ENCODE peak calls at places on chromosomes 7 and 10, in ten cellular contexts. One of them, this sample, is unnamed.

GRCh38 chr10:93711891-93712290 is 9.5 kb upstream of the FRA10AC1 start:
- DNase-seq in H7: no peak
- DNase-seq in body of pancreas: no peak
- DNase-seq in GDM1: no peak
- DNase-seq in GM04504: no peak
- DNase-seq in aorta: no peak
- DNase-seq in GM20000: no peak
- DNase-seq in T follicular helper cell: no peak
- DNase-seq in NCI-H774: no peak
- DNase-seq in CD4-positive, CD25-positive, alpha-beta regulatory T cell: no peak
- DNase-seq in this sample: no peak

GRCh38 chr10:30079423-30079822 is 20.0 kb upstream of the JCAD start:
- DNase-seq in GDM1: no peak
- DNase-seq in aorta: no peak
- DNase-seq in T follicular helper cell: no peak
- DNase-seq in H7: no peak
- DNase-seq in body of pancreas: no peak
- DNase-seq in NCI-H774: no peak
- DNase-seq in GM20000: no peak
- DNase-seq in CD4-positive, CD25-positive, alpha-beta regulatory T cell: no peak
- DNase-seq in GM04504: no peak
- DNase-seq in this sample: no peak

GRCh38 chr10:93616844-93617360 is 4.6 kb downstream of the PDE6C start:
- DNase-seq in body of pancreas: no peak
- DNase-seq in NCI-H774: no peak
- DNase-seq in aorta: no peak
- DNase-seq in GM04504: no peak
- DNase-seq in H7: no peak
- DNase-seq in CD4-positive, CD25-positive, alpha-beta regulatory T cell: no peak
- DNase-seq in T follicular helper cell: no peak
- DNase-seq in GDM1: no peak
- DNase-seq in GM20000: no peak
- DNase-seq in this sample: no peak

GRCh38 chr7:123143206-123143605 is 56.6 kb downstream of the SLC13A1 start:
- DNase-seq in GDM1: no peak
- DNase-seq in body of pancreas: no peak
- DNase-seq in H7: no peak
- DNase-seq in CD4-positive, CD25-positive, alpha-beta regulatory T cell: no peak
- DNase-seq in NCI-H774: no peak
- DNase-seq in GM04504: no peak
- DNase-seq in GM20000: no peak
- DNase-seq in aorta: no peak
- DNase-seq in T follicular helper cell: no peak
- DNase-seq in this sample: no peak

GRCh38 chr7:5692112-5692844 is 89.2 kb downstream of the RNF216 start:
- DNase-seq in NCI-H774: no peak
- DNase-seq in GM20000: no peak
- DNase-seq in CD4-positive, CD25-positive, alpha-beta regulatory T cell: no peak
- DNase-seq in T follicular helper cell: no peak
- DNase-seq in GM04504: peak; percentile 98
- DNase-seq in aorta: peak; percentile 94
- DNase-seq in GDM1: no peak
- DNase-seq in H7: no peak
- DNase-seq in body of pancreas: peak; percentile 61
- DNase-seq in this sample: no peak

GRCh38 chr7:158887594-158887993 is 31.2 kb downstream of the DYNC2I1 start:
- DNase-seq in CD4-positive, CD25-positive, alpha-beta regulatory T cell: no peak
- DNase-seq in NCI-H774: no peak
- DNase-seq in body of pancreas: no peak
- DNase-seq in GM04504: peak; percentile 31
- DNase-seq in H7: no peak
- DNase-seq in GDM1: no peak
- DNase-seq in T follicular helper cell: no peak
- DNase-seq in GM20000: no peak
- DNase-seq in aorta: no peak
- DNase-seq in this sample: no peak

GRCh38 chr10:44386546-44387052 is 1.7 kb upstream of the CXCL12 start:
- DNase-seq in body of pancreas: peak; percentile 81
- DNase-seq in GDM1: no peak
- DNase-seq in H7: peak; percentile 97
- DNase-seq in GM20000: peak; percentile 90
- DNase-seq in NCI-H774: no peak
- DNase-seq in T follicular helper cell: no peak
- DNase-seq in CD4-positive, CD25-positive, alpha-beta regulatory T cell: no peak
- DNase-seq in GM04504: peak; percentile 52
- DNase-seq in aorta: peak; percentile 90
- DNase-seq in this sample: no peak

GRCh38 chr10:71342850-71343773 is 24.1 kb downstream of the SLC29A3 start:
- DNase-seq in CD4-positive, CD25-positive, alpha-beta regulatory T cell: no peak
- DNase-seq in aorta: no peak
- DNase-seq in body of pancreas: no peak
- DNase-seq in GM20000: no peak
- DNase-seq in H7: no peak
- DNase-seq in T follicular helper cell: no peak
- DNase-seq in GM04504: no peak
- DNase-seq in NCI-H774: no peak
- DNase-seq in GDM1: peak; percentile 31
- DNase-seq in this sample: no peak

GRCh38 chr7:75628055-75628454 is 110.7 kb downstream of the HIP1 start:
- DNase-seq in aorta: no peak
- DNase-seq in GM04504: no peak
- DNase-seq in body of pancreas: no peak
- DNase-seq in CD4-positive, CD25-positive, alpha-beta regulatory T cell: no peak
- DNase-seq in GDM1: no peak
- DNase-seq in T follicular helper cell: no peak
- DNase-seq in NCI-H774: no peak
- DNase-seq in H7: no peak
- DNase-seq in GM20000: no peak
- DNase-seq in this sample: no peak

GRCh38 chr10:58017719-58018367 is 249.9 kb downstream of the IPMK start:
- DNase-seq in CD4-positive, CD25-positive, alpha-beta regulatory T cell: no peak
- DNase-seq in T follicular helper cell: no peak
- DNase-seq in GM20000: no peak
- DNase-seq in NCI-H774: no peak
- DNase-seq in aorta: no peak
- DNase-seq in body of pancreas: no peak
- DNase-seq in H7: no peak
- DNase-seq in GM04504: peak; percentile 80
- DNase-seq in GDM1: no peak
- DNase-seq in this sample: no peak

GRCh38 chr10:130497056-130498010 is 361.1 kb downstream of the GLRX3 start:
- DNase-seq in CD4-positive, CD25-positive, alpha-beta regulatory T cell: no peak
- DNase-seq in GDM1: no peak
- DNase-seq in aorta: no peak
- DNase-seq in NCI-H774: no peak
- DNase-seq in T follicular helper cell: no peak
- DNase-seq in body of pancreas: no peak
- DNase-seq in GM20000: no peak
- DNase-seq in H7: no peak
- DNase-seq in GM04504: no peak
- DNase-seq in this sample: no peak

GRCh38 chr7:21076054-21076453 is 289.4 kb upstream of the SP8 start:
- DNase-seq in GDM1: no peak
- DNase-seq in body of pancreas: no peak
- DNase-seq in NCI-H774: peak; percentile 64
- DNase-seq in H7: no peak
- DNase-seq in aorta: no peak
- DNase-seq in CD4-positive, CD25-positive, alpha-beta regulatory T cell: no peak
- DNase-seq in GM04504: no peak
- DNase-seq in T follicular helper cell: no peak
- DNase-seq in GM20000: no peak
- DNase-seq in this sample: no peak

GRCh38 chr10:129761981-129762956 is 201.8 kb downstream of the EBF3 start:
- DNase-seq in T follicular helper cell: no peak
- DNase-seq in CD4-positive, CD25-positive, alpha-beta regulatory T cell: no peak
- DNase-seq in NCI-H774: no peak
- DNase-seq in GM04504: no peak
- DNase-seq in GDM1: no peak
- DNase-seq in body of pancreas: no peak
- DNase-seq in GM20000: no peak
- DNase-seq in aorta: peak; percentile 71
- DNase-seq in H7: no peak
- DNase-seq in this sample: no peak

GRCh38 chr7:133394369-133394768 is 141.5 kb downstream of the EXOC4 start:
- DNase-seq in NCI-H774: no peak
- DNase-seq in GM04504: no peak
- DNase-seq in GM20000: no peak
- DNase-seq in H7: no peak
- DNase-seq in aorta: no peak
- DNase-seq in T follicular helper cell: no peak
- DNase-seq in GDM1: no peak
- DNase-seq in CD4-positive, CD25-positive, alpha-beta regulatory T cell: no peak
- DNase-seq in body of pancreas: no peak
- DNase-seq in this sample: no peak

GRCh38 chr10:35416628-35417625 is 80.6 kb downstream of the CCNY start:
- DNase-seq in H7: no peak
- DNase-seq in GDM1: no peak
- DNase-seq in aorta: no peak
- DNase-seq in GM20000: no peak
- DNase-seq in T follicular helper cell: no peak
- DNase-seq in CD4-positive, CD25-positive, alpha-beta regulatory T cell: no peak
- DNase-seq in NCI-H774: peak; percentile 70
- DNase-seq in body of pancreas: no peak
- DNase-seq in GM04504: no peak
- DNase-seq in this sample: no peak

GRCh38 chr10:67306588-67307205 is 380.9 kb downstream of the LRRTM3 start:
- DNase-seq in CD4-positive, CD25-positive, alpha-beta regulatory T cell: no peak
- DNase-seq in GDM1: no peak
- DNase-seq in T follicular helper cell: no peak
- DNase-seq in GM04504: no peak
- DNase-seq in body of pancreas: no peak
- DNase-seq in GM20000: peak; percentile 25
- DNase-seq in H7: peak; percentile 68
- DNase-seq in aorta: no peak
- DNase-seq in NCI-H774: peak; percentile 6
- DNase-seq in this sample: no peak

GRCh38 chr10:26368463-26368862 is 69.7 kb upstream of the APBB1IP start:
- DNase-seq in H7: no peak
- DNase-seq in CD4-positive, CD25-positive, alpha-beta regulatory T cell: no peak
- DNase-seq in NCI-H774: no peak
- DNase-seq in GDM1: no peak
- DNase-seq in GM20000: peak; percentile 42
- DNase-seq in body of pancreas: no peak
- DNase-seq in aorta: no peak
- DNase-seq in T follicular helper cell: no peak
- DNase-seq in GM04504: no peak
- DNase-seq in this sample: no peak

GRCh38 chr10:118276203-118276602 is 65.9 kb downstream of the FAM204A start:
- DNase-seq in CD4-positive, CD25-positive, alpha-beta regulatory T cell: no peak
- DNase-seq in GM20000: no peak
- DNase-seq in NCI-H774: no peak
- DNase-seq in aorta: no peak
- DNase-seq in H7: no peak
- DNase-seq in GM04504: peak; percentile 47
- DNase-seq in GDM1: no peak
- DNase-seq in T follicular helper cell: no peak
- DNase-seq in body of pancreas: no peak
- DNase-seq in this sample: no peak

GRCh38 chr10:113424304-113424721 is 128.5 kb upstream of the HABP2 start:
- DNase-seq in CD4-positive, CD25-positive, alpha-beta regulatory T cell: no peak
- DNase-seq in NCI-H774: no peak
- DNase-seq in GM20000: no peak
- DNase-seq in GM04504: no peak
- DNase-seq in H7: no peak
- DNase-seq in aorta: no peak
- DNase-seq in GDM1: no peak
- DNase-seq in body of pancreas: no peak
- DNase-seq in T follicular helper cell: no peak
- DNase-seq in this sample: no peak

GRCh38 chr10:31871266-31871887 is 57.3 kb downstream of the ARHGAP12 start:
- DNase-seq in GDM1: no peak
- DNase-seq in GM04504: no peak
- DNase-seq in NCI-H774: no peak
- DNase-seq in aorta: no peak
- DNase-seq in body of pancreas: no peak
- DNase-seq in H7: no peak
- DNase-seq in GM20000: no peak
- DNase-seq in T follicular helper cell: no peak
- DNase-seq in CD4-positive, CD25-positive, alpha-beta regulatory T cell: no peak
- DNase-seq in this sample: no peak

GRCh38 chr10:33352154-33352553 is 17.7 kb upstream of the NRP1 start:
- DNase-seq in aorta: no peak
- DNase-seq in GDM1: no peak
- DNase-seq in NCI-H774: no peak
- DNase-seq in body of pancreas: no peak
- DNase-seq in GM20000: no peak
- DNase-seq in CD4-positive, CD25-positive, alpha-beta regulatory T cell: no peak
- DNase-seq in GM04504: no peak
- DNase-seq in H7: no peak
- DNase-seq in T follicular helper cell: no peak
- DNase-seq in this sample: no peak

GRCh38 chr10:17645591-17646345 is 1.8 kb downstream of the STAM start:
- DNase-seq in T follicular helper cell: no peak
- DNase-seq in body of pancreas: no peak
- DNase-seq in NCI-H774: no peak
- DNase-seq in CD4-positive, CD25-positive, alpha-beta regulatory T cell: no peak
- DNase-seq in GM20000: no peak
- DNase-seq in aorta: no peak
- DNase-seq in GM04504: no peak
- DNase-seq in H7: no peak
- DNase-seq in GDM1: no peak
- DNase-seq in this sample: no peak

GRCh38 chr7:8418627-8419245 is 14.7 kb upstream of the NXPH1 start:
- DNase-seq in CD4-positive, CD25-positive, alpha-beta regulatory T cell: peak; percentile 23
- DNase-seq in GM20000: peak; percentile 57
- DNase-seq in GDM1: peak; percentile 15
- DNase-seq in GM04504: peak; percentile 16
- DNase-seq in NCI-H774: peak; percentile 71
- DNase-seq in aorta: no peak
- DNase-seq in T follicular helper cell: peak; percentile 31
- DNase-seq in body of pancreas: peak; percentile 77
- DNase-seq in H7: peak; percentile 42
- DNase-seq in this sample: no peak

GRCh38 chr7:131096267-131096927 is 231.3 kb upstream of the MKLN1 start:
- DNase-seq in NCI-H774: no peak
- DNase-seq in T follicular helper cell: no peak
- DNase-seq in aorta: no peak
- DNase-seq in GM04504: no peak
- DNase-seq in GDM1: no peak
- DNase-seq in body of pancreas: no peak
- DNase-seq in H7: no peak
- DNase-seq in CD4-positive, CD25-positive, alpha-beta regulatory T cell: no peak
- DNase-seq in GM20000: no peak
- DNase-seq in this sample: no peak

GRCh38 chr10:60422809-60423208 is 33.1 kb upstream of the ANK3 start:
- DNase-seq in T follicular helper cell: no peak
- DNase-seq in body of pancreas: no peak
- DNase-seq in GDM1: no peak
- DNase-seq in GM20000: no peak
- DNase-seq in H7: no peak
- DNase-seq in GM04504: no peak
- DNase-seq in NCI-H774: no peak
- DNase-seq in aorta: no peak
- DNase-seq in CD4-positive, CD25-positive, alpha-beta regulatory T cell: no peak
- DNase-seq in this sample: no peak

GRCh38 chr10:77226871-77227557 is 410.6 kb downstream of the KCNMA1 start:
- DNase-seq in body of pancreas: no peak
- DNase-seq in GM04504: no peak
- DNase-seq in NCI-H774: no peak
- DNase-seq in GM20000: no peak
- DNase-seq in GDM1: no peak
- DNase-seq in CD4-positive, CD25-positive, alpha-beta regulatory T cell: no peak
- DNase-seq in H7: no peak
- DNase-seq in T follicular helper cell: no peak
- DNase-seq in aorta: no peak
- DNase-seq in this sample: no peak

GRCh38 chr10:14880201-14880600 is 1.5 kb downstream of the SUV39H2 start:
- DNase-seq in T follicular helper cell: no peak
- DNase-seq in CD4-positive, CD25-positive, alpha-beta regulatory T cell: no peak
- DNase-seq in GM04504: no peak
- DNase-seq in GDM1: no peak
- DNase-seq in body of pancreas: no peak
- DNase-seq in H7: peak; percentile 42
- DNase-seq in NCI-H774: no peak
- DNase-seq in GM20000: no peak
- DNase-seq in aorta: no peak
- DNase-seq in this sample: no peak

GRCh38 chr10:79176052-79176501 is 107.3 kb downstream of the ZMIZ1 start:
- DNase-seq in aorta: no peak
- DNase-seq in H7: no peak
- DNase-seq in NCI-H774: no peak
- DNase-seq in T follicular helper cell: no peak
- DNase-seq in GDM1: no peak
- DNase-seq in body of pancreas: no peak
- DNase-seq in GM20000: no peak
- DNase-seq in CD4-positive, CD25-positive, alpha-beta regulatory T cell: no peak
- DNase-seq in GM04504: no peak
- DNase-seq in this sample: no peak